ENCODE peak calls at places on chromosomes 5 and 9, in eight cellular contexts. T is HTR-8/SVneo; G is stimulated activated CD4-positive, alpha-beta T cell treated with anti-CD3 and anti-CD28 coated beads, Interleukin-15, amount 100 ng/mL, for 24 hours; E is AG08396; Q is CD4-positive, alpha-beta memory T cell; P is MCF 10A; W is activated CD4-positive, alpha-beta T cell treated with anti-CD3 and anti-CD28 coated beads, Interleukin-2, amount 10 ng/mL, durations not matched to agents 7 days and 5 days; I is nucleus accumbens. U is an unnamed sample.

GRCh38 chr5:135738564-135738875 is 95.9 kb upstream of the SLC25A48 start:
- DNase-seq in T (no peak), G (no peak), E (no peak), Q (no peak), P (no peak), W (no peak), I (no peak), U (no peak)

GRCh38 chr5:77945874-77946273 is 169.7 kb upstream of the TBCA start:
- DNase-seq in T (no peak), G (no peak), E (no peak), Q (no peak), P (no peak), W (no peak), I (peak; percentile 13), U (peak; percentile 83)

GRCh38 chr9:113302792-113303418 is at the start of gene RNF183:
- DNase-seq in T (no peak), G (no peak), E (no peak), Q (no peak), P (no peak), W (no peak), I (no peak), U (no peak)

GRCh38 chr9:96078866-96079505 is 203.5 kb downstream of the ERCC6L2 start:
- DNase-seq in T (no peak), G (no peak), E (no peak), Q (no peak), P (peak; percentile 16), W (no peak), I (no peak), U (no peak)

GRCh38 chr5:135978993-135979392 is 24.2 kb upstream of the LECT2 start:
- DNase-seq in T (no peak), G (no peak), E (no peak), Q (no peak), P (no peak), W (no peak), I (no peak), U (no peak)

GRCh38 chr5:64229163-64229774 is 63.6 kb downstream of the RNF180 start:
- DNase-seq in T (peak; percentile 50), G (no peak), E (peak; percentile 68), Q (no peak), P (peak; percentile 49), W (no peak), I (no peak), U (no peak)

GRCh38 chr5:166909040-166909439 is 1382.4 kb upstream of the WWC1 start:
- DNase-seq in T (peak; percentile 55), G (no peak), E (no peak), Q (no peak), P (peak; percentile 91), W (no peak), I (no peak), U (no peak)

GRCh38 chr5:109643951-109644350 is 45.8 kb upstream of the MAN2A1 start:
- DNase-seq in T (no peak), G (no peak), E (no peak), Q (no peak), P (no peak), W (no peak), I (no peak), U (no peak)

U was measured in head of caudate nucleus.